ENCODE peak calls at places on chromosomes 11 and 22, in six cellular contexts. M is colonic mucosa, Z is SK-N-SH, K is ovary, L is bronchial epithelial cell, G is type B pancreatic cell. C is an unnamed sample.

GRCh38 chr11:112159098-112159761 is 4.7 kb downstream of the IL18 start:
- DNase-seq in M (no peak), Z (no peak), K (no peak), L (no peak), G (no peak), C (no peak)

GRCh38 chr11:59769086-59769485 is 13.9 kb downstream of the STX3 start:
- DNase-seq in M (no peak), Z (no peak), K (no peak), L (no peak), G (no peak), C (no peak)

GRCh38 chr11:61736310-61736709 is 16.1 kb upstream of the MYRF start:
- DNase-seq in M (no peak), Z (no peak), K (no peak), L (peak), G (no peak), C (no peak)

GRCh38 chr22:32328306-32329201 is 29.1 kb upstream of the RFPL3 start:
- DNase-seq in M (no peak), Z (no peak), K (no peak), L (no peak), G (peak), C (no peak)

GRCh38 chr22:31295413-31295812 is 3.1 kb upstream of the PIK3IP1 start:
- DNase-seq in M (no peak), Z (no peak), K (no peak), L (no peak), G (no peak), C (no peak)

GRCh38 chr11:133833899-133834296 is 11.4 kb downstream of the SPATA19 start:
- DNase-seq in M (no peak), Z (no peak), K (no peak), L (no peak), G (no peak), C (no peak)

GRCh38 chr11:95584180-95584579 is 205.4 kb downstream of the FAM76B start:
- DNase-seq in M (no peak), Z (no peak), K (no peak), L (peak), G (no peak), C (peak)

GRCh38 chr11:111324277-111324720 is 26.0 kb downstream of the POU2AF3 start:
- DNase-seq in M (no peak), Z (no peak), K (no peak), L (peak), G (no peak), C (peak)

GRCh38 chr22:19710020-19710768 is 4.1 kb upstream of the SEPTIN5 start:
- DNase-seq in M (no peak), Z (no peak), K (no peak), L (no peak), G (no peak), C (no peak)

GRCh38 chr22:41092847-41093371 is 517 bp downstream of the EP300 start:
- DNase-seq in M (peak), Z (peak), K (no peak), L (peak), G (no peak), C (peak)

GRCh38 chr22:44304354-44304753 is 8.4 kb downstream of the SHISAL1 start:
- DNase-seq in M (no peak), Z (no peak), K (no peak), L (no peak), G (no peak), C (peak)

GRCh38 chr22:33083212-33083611 is 25.0 kb upstream of the SYN3 start:
- DNase-seq in M (no peak), Z (no peak), K (no peak), L (peak), G (no peak), C (no peak)

GRCh38 chr22:36384766-36385400 is 2.9 kb downstream of the MYH9 start:
- DNase-seq in M (no peak), Z (peak), K (no peak), L (no peak), G (no peak), C (no peak)

GRCh38 chr11:2777396-2777795 is 77.6 kb upstream of the KCNQ1OT1 start:
- DNase-seq in M (peak), Z (no peak), K (peak), L (peak), G (no peak), C (no peak)

GRCh38 chr11:63911440-63911839 is 5.5 kb downstream of the RCOR2 start:
- DNase-seq in M (no peak), Z (no peak), K (no peak), L (no peak), G (no peak), C (no peak)

GRCh38 chr11:63911876-63912275 is 5.1 kb downstream of the RCOR2 start:
- DNase-seq in M (no peak), Z (no peak), K (no peak), L (no peak), G (no peak), C (no peak)

GRCh38 chr11:63910605-63911195 is 6.3 kb downstream of the RCOR2 start:
- DNase-seq in M (no peak), Z (peak), K (no peak), L (no peak), G (no peak), C (no peak)

GRCh38 chr11:63913866-63914830 is 2.8 kb downstream of the RCOR2 start:
- DNase-seq in M (no peak), Z (no peak), K (no peak), L (no peak), G (no peak), C (no peak)

DNA sequence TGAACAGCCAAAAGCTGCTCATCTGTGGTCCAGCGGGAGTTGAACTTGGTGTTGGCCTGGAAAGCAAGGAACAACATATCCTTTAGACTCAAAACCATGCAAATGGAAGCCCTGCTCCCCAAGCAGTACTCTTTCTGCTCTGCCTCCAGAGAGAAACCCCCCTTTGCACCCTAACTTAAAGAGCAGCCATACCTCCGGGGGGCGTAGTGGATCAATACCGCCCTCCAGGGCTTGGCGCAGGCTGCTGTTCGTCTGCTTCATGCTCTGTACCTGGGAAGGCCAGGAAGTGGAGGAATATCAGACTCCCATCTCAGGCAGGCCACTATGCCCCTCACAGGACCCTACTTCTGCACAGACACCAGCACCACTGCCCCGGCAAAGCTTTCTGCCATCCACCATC is 4.3 kb downstream of the RCOR2 start:
- DNase-seq in M (no peak), Z (no peak), K (no peak), L (no peak), G (no peak), C (no peak)
- TF ChIP-seq CTCF in M (no peak), Z (no peak), K (no peak), L (no peak), G (no peak), C (no peak)

GRCh38 chr22:22156716-22157499 is 87.7 kb upstream of the VPREB1 start:
- DNase-seq in M (peak), Z (peak), K (no peak), L (peak), G (no peak), C (peak)
- TF ChIP-seq CTCF in M (peak), Z (peak), K (no peak), L (peak), G (peak), C (peak)

DNA sequence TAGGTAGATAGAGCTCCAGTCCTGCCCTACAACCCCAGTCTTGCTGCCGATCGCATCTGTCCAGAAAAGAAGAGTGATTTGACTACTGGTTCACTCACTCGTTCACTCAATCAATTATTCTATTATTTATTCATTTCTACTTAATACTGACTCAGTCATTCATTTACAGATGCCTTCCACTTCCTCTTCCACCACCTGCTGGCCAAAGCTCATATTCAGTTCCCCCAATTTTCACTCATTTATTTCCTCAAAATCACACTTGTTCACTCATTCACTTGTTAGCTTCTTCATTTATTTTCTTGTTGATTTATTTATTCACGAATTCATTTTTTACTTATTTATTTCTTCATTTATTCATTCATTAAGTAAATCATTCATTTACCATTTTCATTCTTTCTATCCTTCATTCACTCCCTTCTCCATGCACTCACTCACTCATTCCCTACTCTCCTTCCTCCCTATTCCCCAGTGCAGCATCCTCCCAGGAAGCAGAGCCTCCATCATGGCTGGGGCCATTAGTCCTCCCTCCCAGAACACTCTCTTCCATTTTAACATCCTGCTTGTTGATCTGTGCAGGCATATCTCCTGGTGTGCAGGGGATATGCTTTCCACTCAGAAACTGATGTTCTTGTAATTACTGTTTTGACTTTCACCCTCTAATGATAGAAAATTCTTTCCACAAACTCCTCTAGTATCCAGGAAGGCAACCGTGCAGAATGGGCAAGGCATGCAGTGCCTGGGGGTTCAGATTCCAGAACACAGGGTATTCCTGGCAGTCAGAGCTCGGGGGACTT is 281.0 kb downstream of the TENM4 start:
- DNase-seq in M (no peak), Z (no peak), K (no peak), L (no peak), G (no peak), C (no peak)
- TF ChIP-seq CTCF in M (no peak), Z (peak), K (no peak), L (no peak), G (peak), C (peak)

DNA sequence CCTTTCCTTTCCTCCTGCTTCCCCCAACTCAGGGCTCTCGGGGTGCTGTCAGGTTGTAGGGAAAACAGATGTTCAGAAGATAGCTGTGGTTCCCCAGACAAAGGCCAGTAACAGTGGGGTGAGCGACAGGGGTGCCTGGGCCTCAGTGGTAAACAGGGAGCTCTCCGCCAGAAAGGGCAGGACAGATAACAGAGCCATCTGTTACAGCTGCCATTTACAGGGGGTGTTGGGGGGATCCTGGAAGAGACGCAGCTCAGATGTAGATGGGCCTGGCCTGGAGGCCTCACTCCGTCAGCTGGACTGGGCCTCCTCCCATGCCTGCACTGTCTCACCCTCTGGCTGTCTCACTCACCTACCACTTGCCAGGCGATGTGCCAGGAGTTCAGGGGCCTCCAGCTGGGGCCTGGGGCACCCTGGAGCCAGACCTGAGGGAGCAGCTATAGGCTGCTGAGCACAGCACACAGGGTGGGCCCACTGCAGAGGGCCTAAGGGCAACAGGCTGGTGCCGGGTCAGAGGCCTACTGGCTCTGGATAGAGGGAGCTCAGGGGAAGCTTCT is 16.4 kb upstream of the SUSD2 start:
- DNase-seq in M (no peak), Z (peak), K (no peak), L (no peak), G (no peak), C (no peak)
- TF ChIP-seq CTCF in M (no peak), Z (no peak), K (no peak), L (no peak), G (no peak), C (no peak)

GRCh38 chr11:119797137-119797611 is 68.2 kb upstream of the NECTIN1 start:
- DNase-seq in M (no peak), Z (no peak), K (no peak), L (no peak), G (no peak), C (no peak)
- TF ChIP-seq CTCF in M (no peak), Z (no peak), K (no peak), L (no peak), G (no peak), C (no peak)

GRCh38 chr11:122784325-122785155 is 53.8 kb upstream of the CRTAM start:
- DNase-seq in M (no peak), Z (no peak), K (peak), L (peak), G (no peak), C (peak)
- TF ChIP-seq CTCF in M (no peak), Z (no peak), K (no peak), L (no peak), G (no peak), C (no peak)

GRCh38 chr11:119803139-119803538 is 74.1 kb upstream of the NECTIN1 start:
- DNase-seq in M (no peak), Z (no peak), K (no peak), L (no peak), G (no peak), C (no peak)
- TF ChIP-seq CTCF in M (no peak), Z (no peak), K (no peak), L (no peak), G (no peak), C (no peak)